ENCODE peak calls at places on chromosomes 3 and 15, in eight cellular contexts. One of them, this sample, is unnamed.

GRCh38 chr15:45588199-45588910 is 1.2 kb downstream of the BLOC1S6 start:
- DNase-seq in GM23338: no peak
- DNase-seq in GM03348: no peak
- DNase-seq in left ventricle myocardium inferior: no peak
- DNase-seq in activated T-cell treated with anti-CD3 and anti-CD28 coated beads for 1 hour: no peak
- DNase-seq in HS-27A: no peak
- DNase-seq in GM10248: no peak
- DNase-seq in HTR-8/SVneo: no peak
- DNase-seq in this sample: no peak

GRCh38 chr15:70880781-70881180 is 11.5 kb downstream of the THAP10 start:
- DNase-seq in GM03348: no peak
- DNase-seq in GM10248: no peak
- DNase-seq in GM23338: no peak
- DNase-seq in HS-27A: no peak
- DNase-seq in left ventricle myocardium inferior: no peak
- DNase-seq in HTR-8/SVneo: no peak
- DNase-seq in activated T-cell treated with anti-CD3 and anti-CD28 coated beads for 1 hour: no peak
- DNase-seq in this sample: no peak

GRCh38 chr15:94324117-94324826 is 92.9 kb downstream of the MCTP2 start:
- DNase-seq in left ventricle myocardium inferior: no peak
- DNase-seq in GM03348: peak; percentile 76
- DNase-seq in GM23338: peak; percentile 74
- DNase-seq in HS-27A: peak; percentile 7
- DNase-seq in activated T-cell treated with anti-CD3 and anti-CD28 coated beads for 1 hour: peak; percentile 24
- DNase-seq in HTR-8/SVneo: peak; percentile 37
- DNase-seq in GM10248: peak; percentile 64
- DNase-seq in this sample: peak; percentile 68

GRCh38 chr15:36527512-36528162 is 51.8 kb upstream of the CDIN1 start:
- DNase-seq in activated T-cell treated with anti-CD3 and anti-CD28 coated beads for 1 hour: no peak
- DNase-seq in HS-27A: no peak
- DNase-seq in left ventricle myocardium inferior: no peak
- DNase-seq in GM10248: no peak
- DNase-seq in GM03348: peak; percentile 7
- DNase-seq in GM23338: peak; percentile 39
- DNase-seq in HTR-8/SVneo: no peak
- DNase-seq in this sample: peak; percentile 41

GRCh38 chr3:39261726-39262125 is 18.1 kb downstream of the CX3CR1 start:
- DNase-seq in HS-27A: no peak
- DNase-seq in GM23338: no peak
- DNase-seq in activated T-cell treated with anti-CD3 and anti-CD28 coated beads for 1 hour: no peak
- DNase-seq in HTR-8/SVneo: no peak
- DNase-seq in GM10248: no peak
- DNase-seq in GM03348: no peak
- DNase-seq in left ventricle myocardium inferior: no peak
- DNase-seq in this sample: no peak

GRCh38 chr3:23325466-23326065 is 122.4 kb downstream of the UBE2E2 start:
- DNase-seq in HS-27A: no peak
- DNase-seq in HTR-8/SVneo: no peak
- DNase-seq in activated T-cell treated with anti-CD3 and anti-CD28 coated beads for 1 hour: no peak
- DNase-seq in GM03348: no peak
- DNase-seq in left ventricle myocardium inferior: no peak
- DNase-seq in GM23338: no peak
- DNase-seq in GM10248: no peak
- DNase-seq in this sample: no peak

GRCh38 chr3:60758169-60758568 is 493.1 kb downstream of the FHIT start:
- DNase-seq in left ventricle myocardium inferior: no peak
- DNase-seq in GM03348: no peak
- DNase-seq in activated T-cell treated with anti-CD3 and anti-CD28 coated beads for 1 hour: no peak
- DNase-seq in GM23338: no peak
- DNase-seq in HTR-8/SVneo: no peak
- DNase-seq in GM10248: no peak
- DNase-seq in HS-27A: no peak
- DNase-seq in this sample: no peak

GRCh38 chr15:101675796-101676582 is 23.8 kb upstream of the TM2D3 start:
- DNase-seq in HS-27A: no peak
- DNase-seq in activated T-cell treated with anti-CD3 and anti-CD28 coated beads for 1 hour: no peak
- DNase-seq in GM23338: peak; percentile 37
- DNase-seq in GM10248: peak; percentile 30
- DNase-seq in GM03348: peak; percentile 78
- DNase-seq in left ventricle myocardium inferior: no peak
- DNase-seq in HTR-8/SVneo: no peak
- DNase-seq in this sample: no peak

GRCh38 chr3:8757551-8758518 is 11.6 kb downstream of the OXTR start:
- DNase-seq in GM10248: no peak
- DNase-seq in HTR-8/SVneo: no peak
- DNase-seq in GM23338: no peak
- DNase-seq in left ventricle myocardium inferior: no peak
- DNase-seq in activated T-cell treated with anti-CD3 and anti-CD28 coated beads for 1 hour: no peak
- DNase-seq in HS-27A: peak; percentile 83
- DNase-seq in GM03348: peak; percentile 88
- DNase-seq in this sample: no peak